ENCODE peak calls at places on chromosome 20, in six cellular contexts. L is HT-29; U is stimulated activated naive CD4-positive, alpha-beta T cell treated with Interleukin-2 at 50 U/mL for 16 hours; H is GM04504; C is naive thymus-derived CD8-positive, alpha-beta T cell; J is GM13976. R is an unnamed sample.

GRCh38 chr20:59526242-59527225 is 77.8 kb upstream of the PHACTR3 start:
- DNase-seq in L (no peak), U (no peak), H (no peak), C (no peak), J (no peak), R (no peak)

GRCh38 chr20:48725589-48725991 is 102.2 kb downstream of the PREX1 start:
- DNase-seq in L (no peak), U (no peak), H (no peak), C (no peak), J (no peak), R (no peak)

GRCh38 chr20:47456952-47457724 is 44.5 kb upstream of the NCOA3 start:
- DNase-seq in L (no peak), U (no peak), H (peak), C (no peak), J (no peak), R (no peak)

GRCh38 chr20:8798505-8798904 is 270.4 kb upstream of the PLCB4 start:
- DNase-seq in L (no peak), U (no peak), H (peak), C (no peak), J (no peak), R (no peak)

GRCh38 chr20:34249291-34249690 is 8.1 kb downstream of the ASIP start:
- DNase-seq in L (no peak), U (no peak), H (no peak), C (no peak), J (peak), R (peak)

GRCh38 chr20:12171927-12172581 is 254.4 kb downstream of the BTBD3 start:
- DNase-seq in L (no peak), U (no peak), H (peak), C (no peak), J (no peak), R (peak)

GRCh38 chr20:835220-836045 is 1.9 kb downstream of the FAM110A start:
- DNase-seq in L (no peak), U (peak), H (no peak), C (no peak), J (no peak), R (no peak)

GRCh38 chr20:62501801-62502495 is 26.2 kb upstream of the GATA5 start:
- DNase-seq in L (no peak), U (peak), H (no peak), C (peak), J (peak), R (no peak)

GRCh38 chr20:2692036-2692885 is at the start of gene EBF4:
- DNase-seq in L (no peak), U (peak), H (no peak), C (peak), J (peak), R (no peak)

GRCh38 chr20:7358670-7359069 is 581.6 kb downstream of the HAO1 start:
- DNase-seq in L (no peak), U (no peak), H (no peak), C (no peak), J (no peak), R (no peak)

GRCh38 chr20:50655325-50655880 is 35.9 kb downstream of the RIPOR3 start:
- DNase-seq in L (no peak), U (no peak), H (peak), C (no peak), J (no peak), R (peak)

R was measured in AG04450.